ENCODE peak calls at places on chromosomes 1 and 21, in four cellular contexts. C is CD4-positive, CD25-positive, alpha-beta regulatory T cell; O is upper lobe of right lung; R is uterus. B is an unnamed sample. For H3K9me3 and H3K4me1, the result is how much of the 10 kb centered on the place peaks cover.

GRCh38 chr1:218304281-218305039 is 19.4 kb downstream of the RRP15 start:
- DNase-seq in C (no peak), O (no peak), R (no peak), B (no peak)

GRCh38 chr1:230109871-230110667 is 43.0 kb downstream of the GALNT2 start:
- DNase-seq in C (no peak), O (no peak), R (no peak), B (no peak)

GRCh38 chr1:3909615-3910014 is 9.5 kb upstream of the C1orf174 start:
- DNase-seq in C (no peak), O (peak), R (no peak), B (no peak)

GRCh38 chr1:32863516-32864245 is 7.0 kb downstream of the FNDC5 start:
- DNase-seq in C (no peak), O (no peak), R (no peak), B (no peak)

GRCh38 chr1:247332901-247333361 is 1.3 kb upstream of the ZNF496 start:
- DNase-seq in C (no peak), O (no peak), R (no peak), B (no peak)

GRCh38 chr21:38241029-38241740 is 15.6 kb upstream of the KCNJ15 start:
- DNase-seq in C (no peak), O (no peak), R (no peak), B (peak)

GRCh38 chr1:210764536-210764935 is 369.4 kb downstream of the KCNH1 start:
- DNase-seq in C (no peak), O (no peak), R (no peak), B (no peak)

GRCh38 chr1:39500862-39501389 is 9.5 kb downstream of the BMP8A start:
- DNase-seq in C (no peak), O (no peak), R (no peak), B (no peak)

GRCh38 chr1:85576642-85577420 is 3.7 kb upstream of the CCN1 start:
- DNase-seq in C (no peak), O (peak), R (peak), B (peak)

GRCh38 chr1:218273757-218274505 is 11.2 kb upstream of the RRP15 start:
- DNase-seq in C (no peak), O (no peak), R (no peak), B (no peak)

GRCh38 chr1:223203694-223204093 is 60.6 kb upstream of the TLR5 start:
- DNase-seq in C (no peak), O (no peak), R (no peak), B (no peak)

GRCh38 chr1:44485229-44485932 is 80.3 kb downstream of the RNF220 start:
- DNase-seq in C (no peak), O (no peak), R (peak), B (no peak)

GRCh38 chr1:48681476-48682305 is 95.0 kb downstream of the BEND5 start:
- DNase-seq in C (no peak), O (no peak), R (peak), B (peak)

GRCh38 chr1:170836146-170836545 is 99.2 kb upstream of the MROH9 start:
- DNase-seq in C (no peak), O (no peak), R (no peak), B (no peak)

GRCh38 chr1:110433803-110434202 is 17.1 kb upstream of the PROK1 start:
- DNase-seq in C (no peak), O (peak), R (no peak), B (no peak)

GRCh38 chr1:181583598-181583997 is 100.3 kb downstream of the CACNA1E start:
- DNase-seq in C (no peak), O (no peak), R (no peak), B (no peak)

GRCh38 chr1:147273409-147274307 is 31.2 kb downstream of the CHD1L start:
- DNase-seq in C (peak), O (no peak), R (no peak), B (no peak)

GRCh38 chr1:226440512-226440911 is 32.6 kb upstream of the PARP1 start:
- DNase-seq in C (no peak), O (no peak), R (no peak), B (no peak)

GRCh38 chr1:62140666-62141065 is 54.0 kb upstream of the L1TD1 start:
- DNase-seq in C (no peak), O (no peak), R (no peak), B (no peak)

GRCh38 chr1:18945401-18945849 is 11.1 kb downstream of the IFFO2 start:
- DNase-seq in C (no peak), O (no peak), R (peak), B (no peak)

GRCh38 chr1:57620589-57620988 is 196.7 kb upstream of the DAB1 start:
- DNase-seq in C (no peak), O (no peak), R (no peak), B (no peak)

DNA sequence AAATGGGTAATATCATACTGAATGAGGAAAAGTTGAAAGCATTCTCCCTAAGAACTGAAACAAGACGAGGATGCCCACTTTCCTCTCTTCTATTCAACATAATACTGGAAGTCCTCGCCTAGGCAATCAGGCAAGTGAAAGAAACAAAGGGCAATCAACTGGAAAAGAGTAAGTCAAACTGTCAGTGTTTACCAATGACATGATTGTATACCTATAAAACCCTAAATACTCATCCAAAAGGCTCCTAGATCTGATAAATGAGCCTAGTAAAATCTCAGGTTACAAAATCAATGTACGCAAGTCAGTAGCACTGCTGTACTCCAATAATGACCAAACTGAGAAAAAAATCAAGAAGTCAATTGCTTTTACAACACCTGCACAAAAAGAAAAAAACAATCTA is 575.8 kb upstream of the PRMT6 start:
- DNase-seq in C (no peak), O (no peak), R (no peak), B (no peak)
- H3K9me3 ChIP-seq in C (under half), O (under half), R (under half), B (under half)

GRCh38 chr1:183885142-183885735 is 80.3 kb downstream of the RGL1 start:
- DNase-seq in C (no peak), O (no peak), R (no peak), B (no peak)

GRCh38 chr1:183881387-183882084 is 76.6 kb downstream of the RGL1 start:
- DNase-seq in C (no peak), O (peak), R (peak), B (no peak)

GRCh38 chr1:183883629-183884028 is 78.7 kb downstream of the RGL1 start:
- DNase-seq in C (no peak), O (no peak), R (no peak), B (no peak)

GRCh38 chr1:183882328-183883167 is 77.6 kb downstream of the RGL1 start:
- DNase-seq in C (no peak), O (no peak), R (no peak), B (no peak)

DNA sequence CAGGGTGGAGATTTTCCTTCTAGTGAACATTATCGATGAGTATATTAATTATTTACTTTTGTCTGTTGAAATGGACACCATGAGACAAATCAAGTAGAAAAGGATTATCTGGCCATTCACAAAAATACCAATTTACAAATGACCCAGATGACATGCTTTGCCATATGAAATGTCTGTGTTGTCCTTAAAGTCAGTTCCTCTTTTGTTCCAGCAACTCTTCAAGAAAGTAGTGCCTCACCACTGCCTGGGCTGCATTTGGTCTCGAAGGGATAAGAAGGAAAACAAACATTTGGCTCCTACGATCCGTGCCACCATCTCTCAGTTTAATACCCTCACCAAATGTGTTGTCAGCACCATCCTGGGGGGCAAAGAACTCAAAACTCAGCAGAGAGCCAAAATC is 79.6 kb downstream of the RGL1 start:
- DNase-seq in C (no peak), O (no peak), R (no peak), B (no peak)
- H3K4me1 ChIP-seq in C (under half), O (half or more), R (under half), B (under half)

DNA sequence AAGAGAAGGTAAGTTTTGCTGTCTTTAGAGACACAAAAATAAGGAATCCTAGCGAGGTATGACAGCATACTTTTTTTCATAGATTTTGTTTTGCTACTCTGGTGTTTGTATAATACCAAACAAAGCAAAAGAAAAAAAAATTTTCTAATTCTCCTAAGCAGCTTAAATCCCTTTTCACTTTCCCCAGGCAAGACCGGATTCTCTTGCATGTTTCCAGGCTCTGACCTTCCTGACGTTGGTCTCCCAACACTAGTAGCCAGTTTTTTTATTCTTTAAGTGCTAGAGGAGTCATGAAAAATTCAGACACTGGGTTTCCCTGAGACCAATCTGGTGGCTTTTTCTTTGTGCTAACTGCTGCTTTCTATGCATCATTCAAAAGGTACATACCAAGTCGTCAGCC is 111.4 kb downstream of the ZNF326 start:
- DNase-seq in C (no peak), O (no peak), R (no peak), B (no peak)
- H3K9me3 ChIP-seq in C (under half), O (under half), R (under half), B (under half)

DNA sequence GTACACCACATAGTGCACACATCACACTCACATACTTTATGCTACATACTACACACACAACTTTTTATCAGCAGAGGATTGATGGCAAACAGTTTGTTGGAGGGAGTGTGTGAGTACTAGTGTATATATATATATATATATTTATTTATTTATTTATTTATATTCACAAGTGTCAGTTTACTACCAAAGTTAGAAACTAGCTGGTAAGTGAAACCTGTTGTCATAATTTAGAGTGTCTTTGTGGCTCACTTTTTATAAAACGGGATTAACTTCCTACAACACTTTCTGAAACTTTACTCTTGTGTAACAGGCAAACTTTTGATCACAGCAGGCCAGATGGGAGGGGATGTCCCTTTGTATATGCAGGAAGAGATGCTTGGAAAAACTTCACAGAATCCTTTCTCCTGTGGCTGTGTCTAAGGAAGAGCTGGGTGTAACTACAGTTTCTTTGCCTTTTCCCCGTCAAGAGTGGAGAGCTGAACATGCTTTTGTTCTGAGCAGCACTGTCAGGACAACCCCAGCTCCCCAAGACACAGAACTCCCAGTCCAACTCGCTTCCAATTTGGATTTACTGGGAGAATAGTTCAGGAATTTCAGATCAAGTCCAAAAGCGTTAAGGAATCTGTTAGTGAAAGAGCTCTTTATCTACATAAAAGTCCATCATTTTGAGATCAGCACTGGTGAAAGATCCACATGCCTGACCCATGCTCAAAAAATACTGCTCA is 1.8 kb upstream of the SAMD13 start:
- DNase-seq in C (no peak), O (no peak), R (no peak), B (no peak)
- H3K4me1 ChIP-seq in C (under half), O (under half), R (under half), B (under half)

B was measured in thoracic aorta.